ENCODE peak calls at places on chromosome 1, in eight cellular contexts. P is fibroblast of gingiva, Y is sigmoid colon, D is immature natural killer cell, C is fibroblast of the conjunctiva, S is type B pancreatic cell, F is GM04503, H is T-helper 2 cell. O is an unnamed sample.

GRCh38 chr1:209652873-209653401 is 712 bp upstream of the LAMB3 start:
- DNase-seq in D (no peak), S (peak; percentile 79), C (no peak), F (no peak), P (no peak), H (no peak), Y (peak; percentile 73), O (no peak)

GRCh38 chr1:53639996-53640695 is 98.8 kb downstream of the GLIS1 start:
- DNase-seq in S (peak; percentile 57), F (no peak), H (no peak), Y (no peak), D (no peak), P (no peak), C (no peak), O (no peak)

GRCh38 chr1:8796812-8797211 is 20.6 kb downstream of the RERE start:
- DNase-seq in C (no peak), Y (no peak), D (no peak), P (no peak), F (no peak), H (no peak), S (no peak), O (no peak)

GRCh38 chr1:85289207-85289847 is 12.9 kb upstream of the BCL10 start:
- DNase-seq in H (no peak), D (no peak), P (peak; percentile 49), S (no peak), C (peak; percentile 47), Y (no peak), F (peak; percentile 68), O (no peak)

GRCh38 chr1:156098782-156099181 is 15.7 kb upstream of the LMNA start:
- DNase-seq in P (no peak), S (no peak), D (no peak), F (no peak), C (no peak), Y (no peak), H (no peak), O (no peak)

GRCh38 chr1:29708818-29709710 is 472.7 kb downstream of the PTPRU start:
- DNase-seq in F (peak; percentile 39), C (peak; percentile 62), H (no peak), S (no peak), D (no peak), P (peak; percentile 93), Y (no peak), O (peak; percentile 24)

GRCh38 chr1:163315773-163316374 is 5.9 kb upstream of the NUF2 start:
- DNase-seq in S (no peak), D (peak; percentile 10), C (peak; percentile 35), F (no peak), P (peak; percentile 36), H (peak; percentile 61), Y (no peak), O (no peak)

GRCh38 chr1:1161683-1162079 is 12.0 kb upstream of the TTLL10 start:
- DNase-seq in P (no peak), C (no peak), F (no peak), Y (no peak), D (no peak), H (no peak), S (no peak), O (no peak)

GRCh38 chr1:193434319-193434718 is 247.9 kb upstream of the B3GALT2 start:
- DNase-seq in S (no peak), H (no peak), P (no peak), Y (no peak), D (no peak), C (no peak), F (no peak), O (no peak)

GRCh38 chr1:203051841-203052324 is 25.6 kb downstream of the PPFIA4 start:
- DNase-seq in C (no peak), D (no peak), S (no peak), F (no peak), H (no peak), P (no peak), Y (no peak), O (no peak)

GRCh38 chr1:91783423-91784162 is 102.4 kb downstream of the TGFBR3 start:
- DNase-seq in H (no peak), Y (no peak), C (peak; percentile 66), F (no peak), S (no peak), D (no peak), P (peak; percentile 82), O (no peak)

GRCh38 chr1:20355828-20356735 is 65.4 kb downstream of the VWA5B1 start:
- DNase-seq in F (no peak), C (no peak), P (no peak), S (no peak), H (no peak), D (no peak), Y (peak; percentile 36), O (no peak)

GRCh38 chr1:245495681-245496080 is 340.9 kb downstream of the KIF26B start:
- DNase-seq in Y (no peak), P (no peak), F (no peak), S (no peak), C (no peak), H (no peak), D (no peak), O (no peak)

GRCh38 chr1:192788184-192788583 is 20.7 kb upstream of the RGS2 start:
- DNase-seq in C (peak; percentile 51), Y (peak; percentile 88), H (no peak), S (no peak), D (no peak), P (peak; percentile 70), F (peak; percentile 62), O (no peak)

GRCh38 chr1:21773585-21773984 is 9.4 kb downstream of the USP48 start:
- DNase-seq in P (no peak), H (peak; percentile 66), F (no peak), D (no peak), Y (peak; percentile 2), S (no peak), C (no peak), O (no peak)

GRCh38 chr1:183272390-183272801 is 86.3 kb downstream of the LAMC2 start:
- DNase-seq in H (no peak), D (no peak), Y (no peak), P (peak; percentile 78), C (peak; percentile 21), F (peak; percentile 98), S (no peak), O (no peak)

GRCh38 chr1:10808441-10808840 is 12.0 kb upstream of the CASZ1 start:
- DNase-seq in H (no peak), C (no peak), P (no peak), S (no peak), D (no peak), F (no peak), Y (no peak), O (no peak)

GRCh38 chr1:110916669-110917306 is 43.8 kb downstream of the CD53 start:
- DNase-seq in S (no peak), Y (no peak), D (no peak), C (no peak), P (no peak), H (peak; percentile 86), F (peak; percentile 4), O (peak; percentile 15)

GRCh38 chr1:248739580-248740205 is 15.9 kb downstream of the LYPD8 start:
- DNase-seq in S (no peak), D (no peak), Y (no peak), F (no peak), H (no peak), P (no peak), C (no peak), O (no peak)

GRCh38 chr1:21337931-21338567 is 47.8 kb upstream of the ECE1 start:
- DNase-seq in Y (peak; percentile 98), C (peak; percentile 76), H (no peak), F (peak; percentile 63), P (peak; percentile 99), D (no peak), S (no peak), O (no peak)

O was measured in GM19239.